ENCODE peak calls at places on chromosomes 7 and 10, in ten cellular contexts. U is CD8-positive, alpha-beta memory T cell; E is colonic mucosa; I is OCI-LY7; W is cardiac muscle cell; D is IMR-90; A is right atrium auricular region; F is keratinocyte; G is naive thymus-derived CD4-positive, alpha-beta T cell; J is transverse colon. P is an unnamed sample. For H3K4me1, the result is how much of the 10 kb centered on the place peaks cover.

GRCh38 chr7:134742688-134743350 is 36.6 kb upstream of the CALD1 start:
- DNase-seq in I (no peak), D (peak), A (no peak), F (no peak), E (peak), G (no peak), W (peak), U (no peak), J (peak), P (no peak)

GRCh38 chr7:56046728-56047445 is 4.4 kb downstream of the PSPH start:
- DNase-seq in F (no peak), D (peak), E (peak), J (no peak), G (no peak), W (peak), I (no peak), A (no peak), U (no peak), P (peak)

GRCh38 chr7:32802305-32802910 is 89.2 kb downstream of the KBTBD2 start:
- DNase-seq in I (no peak), W (no peak), F (no peak), G (no peak), E (no peak), J (no peak), A (no peak), U (no peak), D (no peak), P (no peak)

GRCh38 chr7:68476966-68477365 is 1121.3 kb upstream of the AUTS2 start:
- DNase-seq in E (no peak), F (no peak), A (no peak), J (no peak), G (no peak), W (no peak), I (no peak), D (no peak), U (no peak), P (no peak)

GRCh38 chr10:76113952-76114351 is 682.5 kb downstream of the LRMDA start:
- DNase-seq in U (no peak), G (no peak), I (no peak), A (no peak), D (no peak), W (peak), E (no peak), J (no peak), F (peak), P (no peak)

GRCh38 chr10:58775960-58776574 is 263.4 kb downstream of the BICC1 start:
- DNase-seq in F (peak), G (no peak), W (peak), A (no peak), E (no peak), U (no peak), D (peak), I (no peak), J (no peak), P (peak)

GRCh38 chr7:156034397-156034796 is 222.1 kb upstream of the SHH start:
- DNase-seq in E (no peak), D (no peak), G (no peak), F (no peak), A (no peak), I (peak), W (no peak), J (no peak), U (no peak), P (no peak)

GRCh38 chr10:55351431-55351830 is 550.4 kb upstream of the PCDH15 start:
- DNase-seq in A (no peak), D (no peak), G (no peak), E (no peak), U (no peak), W (no peak), I (no peak), J (no peak), F (no peak), P (no peak)

GRCh38 chr7:118642396-118642795 is 417.9 kb downstream of the ANKRD7 start:
- DNase-seq in A (no peak), E (no peak), J (no peak), G (no peak), I (no peak), F (no peak), U (no peak), D (no peak), W (no peak), P (no peak)

GRCh38 chr10:122495406-122496340 is 34.3 kb downstream of the HTRA1 start:
- DNase-seq in W (peak), F (no peak), D (no peak), G (no peak), U (no peak), I (no peak), J (no peak), E (no peak), A (no peak), P (no peak)

GRCh38 chr7:129798616-129799349 is 154.0 kb downstream of the UBE2H start:
- DNase-seq in U (no peak), A (no peak), E (no peak), F (no peak), D (no peak), G (no peak), W (no peak), J (no peak), I (no peak), P (no peak)

GRCh38 chr7:128903621-128904361 is 6.7 kb downstream of the KCP start:
- DNase-seq in E (no peak), D (no peak), U (no peak), F (no peak), A (no peak), G (no peak), W (no peak), J (peak), I (no peak), P (no peak)

GRCh38 chr10:42783181-42783549 is 570 bp downstream of the BMS1 start:
- DNase-seq in D (peak), W (peak), A (no peak), E (peak), U (no peak), G (no peak), J (peak), I (no peak), F (no peak), P (peak)

GRCh38 chr10:117320050-117320665 is 55.1 kb downstream of the PDZD8 start:
- DNase-seq in D (peak), G (peak), J (no peak), U (no peak), W (peak), I (peak), E (no peak), F (no peak), A (no peak), P (peak)

GRCh38 chr10:100826983-100827818 is 81.8 kb downstream of the PAX2 start:
- DNase-seq in W (no peak), I (no peak), F (no peak), G (peak), J (peak), D (no peak), A (no peak), E (peak), U (no peak), P (no peak)

GRCh38 chr10:111384556-111384955 is 307.7 kb downstream of the ADRA2A start:
- DNase-seq in F (no peak), U (no peak), E (no peak), D (no peak), G (no peak), J (no peak), I (no peak), W (no peak), A (no peak), P (no peak)

GRCh38 chr7:155950898-155951553 is 138.8 kb upstream of the SHH start:
- DNase-seq in W (no peak), I (no peak), E (no peak), D (no peak), G (no peak), U (no peak), J (no peak), A (no peak), F (no peak), P (no peak)

GRCh38 chr7:151727579-151728285 is 149.2 kb downstream of the PRKAG2 start:
- DNase-seq in A (peak), I (no peak), F (peak), G (no peak), E (peak), J (peak), D (peak), U (no peak), W (peak), P (peak)

GRCh38 chr10:132684164-132684891 is 101.6 kb downstream of the NKX6-2 start:
- DNase-seq in F (no peak), W (no peak), E (no peak), D (peak), I (no peak), G (peak), U (no peak), J (no peak), A (no peak), P (no peak)

GRCh38 chr10:132499367-132499685 is 38.3 kb upstream of the INPP5A start:
- DNase-seq in G (no peak), D (no peak), F (no peak), I (no peak), E (no peak), A (no peak), J (no peak), W (no peak), U (no peak), P (no peak)

GRCh38 chr10:127310932-127311331 is 114.5 kb upstream of the INSYN2A start:
- DNase-seq in G (no peak), W (no peak), E (no peak), I (no peak), U (no peak), A (no peak), J (no peak), F (no peak), D (no peak), P (no peak)

GRCh38 chr7:151992375-151992774 is 33.1 kb upstream of the GALNT11 start:
- DNase-seq in F (no peak), U (no peak), W (peak), I (peak), E (peak), D (no peak), A (peak), G (peak), J (peak), P (peak)

GRCh38 chr7:130986271-130986690 is 252.3 kb upstream of the KLF14 start:
- DNase-seq in I (no peak), G (peak), D (no peak), F (no peak), E (no peak), J (no peak), U (no peak), W (peak), A (no peak), P (no peak)

GRCh38 chr10:116826803-116827202 is 22.5 kb upstream of the ENO4 start:
- DNase-seq in J (no peak), E (no peak), U (no peak), G (no peak), A (no peak), D (peak), F (no peak), I (no peak), W (no peak), P (peak)

GRCh38 chr7:135905858-135906257 is 71.3 kb downstream of the MTPN start:
- DNase-seq in F (no peak), W (no peak), E (no peak), I (no peak), A (no peak), U (no peak), J (no peak), G (no peak), D (no peak), P (no peak)

GRCh38 chr10:117169480-117169879 is 27.8 kb upstream of the KCNK18 start:
- DNase-seq in U (no peak), I (no peak), J (no peak), A (no peak), D (no peak), E (no peak), W (peak), G (no peak), F (no peak), P (no peak)

GRCh38 chr10:36464291-36464690 is 661.1 kb upstream of the ANKRD30A start:
- DNase-seq in I (no peak), D (no peak), G (no peak), W (no peak), A (no peak), J (no peak), U (no peak), F (no peak), E (no peak), P (no peak)

GRCh38 chr7:81484266-81484665 is 285.6 kb downstream of the HGF start:
- DNase-seq in D (peak), E (no peak), J (no peak), F (no peak), G (no peak), A (peak), U (no peak), W (peak), I (no peak), P (peak)

GRCh38 chr7:129664029-129665012 is 52.8 kb downstream of the NRF1 start:
- DNase-seq in I (peak), G (peak), W (peak), E (no peak), U (no peak), J (no peak), A (no peak), D (peak), F (no peak), P (peak)

GRCh38 chr10:79552143-79552542 is 8.1 kb downstream of the SFTPA2 start:
- DNase-seq in J (no peak), I (no peak), A (no peak), U (no peak), D (no peak), F (no peak), E (no peak), G (no peak), W (no peak), P (no peak)

GRCh38 chr10:29329420-29329819 is 40.5 kb downstream of the LYZL1 start:
- DNase-seq in D (peak), U (no peak), F (no peak), I (no peak), A (no peak), J (no peak), G (no peak), E (no peak), W (peak), P (no peak)

GRCh38 chr10:89352802-89353201 is 25.0 kb downstream of the IFIT3 start:
- DNase-seq in A (no peak), D (no peak), W (peak), G (no peak), U (no peak), E (no peak), J (no peak), F (no peak), I (no peak), P (no peak)
- H3K4me1 ChIP-seq in A (under half), D (under half), W (under half), G (under half), U (under half), E (under half), J (under half), F (under half), I (under half), P (under half)

DNA sequence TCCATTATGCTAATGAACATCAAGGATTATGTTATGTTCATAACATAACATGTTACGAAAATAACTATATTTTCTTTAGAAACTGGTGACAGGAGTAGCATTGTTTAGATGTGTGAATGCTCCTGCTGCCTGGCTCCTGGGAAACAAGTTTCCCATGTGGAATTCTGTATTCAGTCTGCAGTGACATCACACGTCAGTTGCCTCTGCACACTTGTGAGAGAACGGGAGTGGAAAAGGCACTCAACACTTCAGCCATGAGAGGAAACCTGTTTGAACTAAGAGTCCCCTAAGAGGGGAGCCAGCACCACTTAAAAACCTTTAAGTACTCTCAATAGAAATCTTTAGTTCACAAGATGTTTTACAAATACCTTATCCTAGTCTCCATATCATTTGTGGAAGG is 140.3 kb upstream of the FAM20C start:
- DNase-seq in U (no peak), G (no peak), F (no peak), W (no peak), J (no peak), E (no peak), I (no peak), A (no peak), D (no peak), P (no peak)
- H3K4me3 ChIP-seq in U (no peak), G (no peak), F (no peak), W (no peak), J (no peak), E (no peak), I (no peak), A (no peak), D (no peak), P (no peak)

GRCh38 chr10:2850202-2850601 is 217.1 kb upstream of the PFKP start:
- DNase-seq in G (no peak), W (no peak), I (no peak), J (no peak), A (no peak), D (no peak), E (no peak), U (no peak), F (no peak), P (no peak)

GRCh38 chr10:2852574-2853323 is 214.6 kb upstream of the PFKP start:
- DNase-seq in W (no peak), F (no peak), I (no peak), J (no peak), D (no peak), E (no peak), A (no peak), G (no peak), U (no peak), P (no peak)

GRCh38 chr10:2856598-2856997 is 210.8 kb upstream of the PFKP start:
- DNase-seq in U (no peak), E (no peak), W (no peak), I (no peak), D (no peak), J (no peak), G (no peak), A (no peak), F (peak), P (no peak)

DNA sequence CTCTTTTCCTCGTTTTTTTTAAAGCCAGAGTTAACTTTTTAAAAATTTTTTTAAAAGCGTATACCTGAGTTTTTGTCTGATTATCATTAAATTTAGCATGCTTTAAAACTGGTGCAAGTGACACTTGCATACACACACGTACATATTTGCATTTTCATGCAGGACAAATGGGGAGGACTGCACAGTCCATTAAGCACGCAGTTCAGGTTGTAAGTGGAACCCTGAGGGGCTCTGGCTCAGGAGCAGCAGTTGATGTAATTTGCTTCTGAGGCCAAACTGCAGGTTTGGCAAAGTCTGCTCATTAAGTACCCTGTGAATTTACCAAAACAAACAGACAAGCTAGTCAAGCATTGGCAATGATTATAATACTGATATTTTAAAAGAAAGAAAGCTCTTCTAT is 215.8 kb upstream of the PFKP start:
- DNase-seq in U (no peak), I (no peak), W (no peak), J (no peak), F (no peak), G (no peak), D (no peak), A (no peak), E (no peak), P (no peak)
- H3K27ac ChIP-seq in U (no peak), I (no peak), W (no peak), J (no peak), F (no peak), G (no peak), D (no peak), A (no peak), E (no peak), P (no peak)

GRCh38 chr7:92766461-92767003 is 69.8 kb downstream of the CDK6 start:
- DNase-seq in I (no peak), D (peak), U (no peak), F (no peak), G (no peak), J (no peak), A (no peak), W (peak), E (no peak), P (no peak)

GRCh38 chr7:92769844-92770243 is 66.5 kb downstream of the CDK6 start:
- DNase-seq in F (no peak), I (no peak), D (no peak), W (no peak), G (no peak), E (no peak), U (no peak), J (no peak), A (no peak), P (no peak)

GRCh38 chr7:92767427-92767826 is 68.9 kb downstream of the CDK6 start:
- DNase-seq in E (no peak), U (no peak), D (peak), J (no peak), W (peak), F (no peak), I (no peak), A (no peak), G (no peak), P (no peak)

GRCh38 chr7:92768501-92769360 is 67.6 kb downstream of the CDK6 start:
- DNase-seq in J (no peak), G (no peak), A (no peak), E (no peak), F (no peak), I (peak), U (no peak), W (no peak), D (peak), P (peak)

GRCh38 chr7:92769361-92769633 is 67.1 kb downstream of the CDK6 start:
- DNase-seq in E (no peak), U (no peak), W (no peak), I (no peak), A (no peak), F (no peak), D (no peak), G (no peak), J (no peak), P (no peak)
- H3K4me1 ChIP-seq in E (under half), U (under half), W (under half), I (under half), A (under half), F (under half), D (under half), G (under half), J (under half), P (under half)

GRCh38 chr7:101816499-101817030 is 861 bp upstream of the CUX1 start:
- DNase-seq in I (peak), F (no peak), G (no peak), A (no peak), W (peak), U (peak), J (peak), E (peak), D (peak), P (peak)

GRCh38 chr7:101818699-101819071 is 1.3 kb downstream of the CUX1 start:
- DNase-seq in D (no peak), F (no peak), W (no peak), I (no peak), E (no peak), G (no peak), U (no peak), J (no peak), A (no peak), P (no peak)

GRCh38 chr7:101817031-101817929 is at the start of gene CUX1:
- DNase-seq in W (no peak), A (no peak), E (peak), J (peak), D (no peak), I (peak), G (peak), U (no peak), F (no peak), P (no peak)

GRCh38 chr7:101819183-101819582 is 1.8 kb downstream of the CUX1 start:
- DNase-seq in I (no peak), W (no peak), E (no peak), F (no peak), J (no peak), D (no peak), A (no peak), U (no peak), G (no peak), P (no peak)

GRCh38 chr7:101817930-101818698 is 688 bp downstream of the CUX1 start:
- DNase-seq in U (no peak), F (no peak), E (no peak), J (no peak), W (peak), D (peak), A (no peak), I (no peak), G (no peak), P (no peak)
- H3K4me3 ChIP-seq in U (peak), F (peak), E (peak), J (peak), W (peak), D (peak), A (peak), I (peak), G (no peak), P (no peak)

GRCh38 chr7:5780801-5781496 is 514 bp downstream of the RNF216 start:
- DNase-seq in G (peak), U (peak), F (no peak), A (peak), J (peak), D (no peak), E (peak), I (peak), W (peak), P (no peak)
- H3K27ac ChIP-seq in G (peak), U (peak), F (peak), A (peak), J (peak), D (peak), E (peak), I (peak), W (peak), P (peak)

GRCh38 chr7:36209814-36210183 is 56.7 kb downstream of the EEPD1 start:
- DNase-seq in U (no peak), G (no peak), W (no peak), F (no peak), E (no peak), J (no peak), D (no peak), I (no peak), A (no peak), P (no peak)
- H3K4me1 ChIP-seq in U (under half), G (under half), W (half or more), F (under half), E (under half), J (under half), D (half or more), I (under half), A (under half), P (under half)

P was measured in SJCRH30.